ENCODE peak calls at places on chromosomes 16 and 17, in ten cellular contexts. Q, O, V, M, H, Z, N, K, D and U are unnamed samples. For H3K9me3, the result is how much of the 10 kb centered on the place peaks cover.

GRCh38 chr17:64779344-64780095 is 117.4 kb upstream of the SMURF2 start:
- DNase-seq in Q (peak), O (no peak), V (no peak), M (no peak), H (no peak), Z (no peak), N (no peak), K (peak), D (no peak), U (no peak)

GRCh38 chr16:678858-679807 is 1.1 kb upstream of the STUB1 start:
- DNase-seq in Q (peak), O (no peak), V (peak), M (peak), H (no peak), Z (peak), N (peak), K (peak), D (peak), U (no peak)

GRCh38 chr16:78127130-78127529 is 27.7 kb downstream of the WWOX start:
- DNase-seq in Q (no peak), O (no peak), V (no peak), M (peak), H (no peak), Z (no peak), N (no peak), K (no peak), D (no peak), U (no peak)

GRCh38 chr17:32909787-32910369 is 18.1 kb upstream of the TMEM98 start:
- DNase-seq in Q (no peak), O (peak), V (peak), M (peak), H (peak), Z (peak), N (peak), K (no peak), D (peak), U (peak)

GRCh38 chr16:85750827-85751641 is at the start of gene C16orf74:
- DNase-seq in Q (no peak), O (no peak), V (peak), M (peak), H (no peak), Z (no peak), N (no peak), K (peak), D (no peak), U (no peak)

GRCh38 chr17:45048795-45049563 is 2.5 kb downstream of the DCAKD start:
- DNase-seq in Q (no peak), O (no peak), V (no peak), M (no peak), H (no peak), Z (no peak), N (no peak), K (no peak), D (no peak), U (no peak)

GRCh38 chr16:88461291-88462269 is 8.5 kb downstream of the ZFPM1 start:
- DNase-seq in Q (no peak), O (no peak), V (no peak), M (peak), H (no peak), Z (no peak), N (no peak), K (no peak), D (no peak), U (no peak)

GRCh38 chr16:70778901-70779309 is 22.1 kb downstream of the VAC14 start:
- DNase-seq in Q (no peak), O (peak), V (no peak), M (peak), H (no peak), Z (peak), N (no peak), K (no peak), D (peak), U (no peak)

GRCh38 chr17:48542114-48542955 is 2.6 kb downstream of the HOXB2 start:
- DNase-seq in Q (peak), O (no peak), V (peak), M (peak), H (no peak), Z (no peak), N (peak), K (no peak), D (peak), U (no peak)

GRCh38 chr16:69693916-69694315 is 32.4 kb downstream of the NQO1 start:
- DNase-seq in Q (no peak), O (no peak), V (no peak), M (no peak), H (no peak), Z (no peak), N (no peak), K (no peak), D (no peak), U (no peak)

GRCh38 chr16:85903576-85903975 is 4.6 kb downstream of the IRF8 start:
- DNase-seq in Q (no peak), O (no peak), V (no peak), M (no peak), H (no peak), Z (no peak), N (no peak), K (no peak), D (no peak), U (no peak)

GRCh38 chr16:88532434-88533241 is 37.6 kb upstream of the ZC3H18 start:
- DNase-seq in Q (no peak), O (no peak), V (no peak), M (no peak), H (no peak), Z (no peak), N (no peak), K (peak), D (no peak), U (no peak)

GRCh38 chr17:46159686-46160085 is 33.5 kb downstream of the KANSL1 start:
- DNase-seq in Q (no peak), O (peak), V (no peak), M (peak), H (no peak), Z (no peak), N (no peak), K (no peak), D (no peak), U (no peak)

GRCh38 chr16:71675380-71675779 is 49.1 kb downstream of the PHLPP2 start:
- DNase-seq in Q (no peak), O (peak), V (no peak), M (peak), H (no peak), Z (no peak), N (no peak), K (no peak), D (no peak), U (no peak)

GRCh38 chr17:75872434-75873351 is 5.7 kb downstream of the TRIM47 start:
- DNase-seq in Q (peak), O (no peak), V (peak), M (peak), H (no peak), Z (no peak), N (peak), K (peak), D (peak), U (peak)

GRCh38 chr16:49811630-49812334 is 44.1 kb downstream of the ZNF423 start:
- DNase-seq in Q (no peak), O (no peak), V (no peak), M (peak), H (no peak), Z (no peak), N (no peak), K (no peak), D (no peak), U (no peak)

GRCh38 chr17:80724723-80725388 is 180.2 kb downstream of the RPTOR start:
- DNase-seq in Q (no peak), O (no peak), V (no peak), M (peak), H (no peak), Z (no peak), N (no peak), K (no peak), D (no peak), U (no peak)

GRCh38 chr16:28924762-28925385 is at the start of gene RABEP2:
- DNase-seq in Q (peak), O (peak), V (peak), M (peak), H (peak), Z (peak), N (peak), K (peak), D (peak), U (peak)

GRCh38 chr16:64356267-64356666 is 765.6 kb downstream of the CDH11 start:
- DNase-seq in Q (no peak), O (peak), V (no peak), M (peak), H (no peak), Z (no peak), N (no peak), K (no peak), D (no peak), U (no peak)

GRCh38 chr17:49565948-49566491 is 9.7 kb upstream of the NXPH3 start:
- DNase-seq in Q (no peak), O (no peak), V (peak), M (no peak), H (peak), Z (no peak), N (no peak), K (peak), D (peak), U (no peak)

GRCh38 chr17:60542066-60542465 is 16.0 kb upstream of the APPBP2 start:
- DNase-seq in Q (no peak), O (no peak), V (no peak), M (no peak), H (no peak), Z (no peak), N (no peak), K (no peak), D (no peak), U (no peak)

GRCh38 chr16:27813591-27813990 is 249.9 kb downstream of the GSG1L start:
- DNase-seq in Q (no peak), O (no peak), V (no peak), M (no peak), H (no peak), Z (no peak), N (no peak), K (no peak), D (no peak), U (no peak)

GRCh38 chr16:86050591-86051375 is 151.8 kb downstream of the IRF8 start:
- DNase-seq in Q (no peak), O (no peak), V (no peak), M (no peak), H (no peak), Z (peak), N (no peak), K (no peak), D (no peak), U (no peak)

GRCh38 chr16:83247767-83248372 is 559.9 kb upstream of the HSBP1 start:
- DNase-seq in Q (no peak), O (no peak), V (no peak), M (no peak), H (no peak), Z (no peak), N (no peak), K (no peak), D (no peak), U (no peak)

GRCh38 chr17:48626470-48627241 is 498 bp upstream of the HOXB9 start:
- DNase-seq in Q (peak), O (no peak), V (no peak), M (peak), H (no peak), Z (peak), N (peak), K (no peak), D (no peak), U (no peak)

GRCh38 chr17:50096092-50096491 is 941 bp downstream of the PDK2 start:
- DNase-seq in Q (peak), O (no peak), V (no peak), M (no peak), H (no peak), Z (no peak), N (no peak), K (peak), D (no peak), U (no peak)

GRCh38 chr17:29133146-29133713 is 47.0 kb downstream of the MYO18A start:
- DNase-seq in Q (no peak), O (no peak), V (no peak), M (peak), H (peak), Z (no peak), N (no peak), K (no peak), D (peak), U (no peak)
- H3K9me3 ChIP-seq in Q (under half), O (under half), V (under half), M (under half), H (under half), Z (under half), N (under half), K (under half), D (under half), U (under half)

GRCh38 chr16:35788381-35788780 is 2329.0 kb downstream of the TP53TG3F start:
- DNase-seq in Q (no peak), O (no peak), V (no peak), M (no peak), H (no peak), Z (no peak), N (no peak), K (no peak), D (no peak), U (no peak)

GRCh38 chr16:35795361-35796029 is 2336.1 kb downstream of the TP53TG3F start:
- DNase-seq in Q (no peak), O (no peak), V (no peak), M (no peak), H (no peak), Z (no peak), N (no peak), K (no peak), D (no peak), U (no peak)

GRCh38 chr16:35797811-35798210 is 2338.4 kb downstream of the TP53TG3F start:
- DNase-seq in Q (no peak), O (no peak), V (no peak), M (no peak), H (no peak), Z (no peak), N (no peak), K (no peak), D (no peak), U (no peak)

DNA sequence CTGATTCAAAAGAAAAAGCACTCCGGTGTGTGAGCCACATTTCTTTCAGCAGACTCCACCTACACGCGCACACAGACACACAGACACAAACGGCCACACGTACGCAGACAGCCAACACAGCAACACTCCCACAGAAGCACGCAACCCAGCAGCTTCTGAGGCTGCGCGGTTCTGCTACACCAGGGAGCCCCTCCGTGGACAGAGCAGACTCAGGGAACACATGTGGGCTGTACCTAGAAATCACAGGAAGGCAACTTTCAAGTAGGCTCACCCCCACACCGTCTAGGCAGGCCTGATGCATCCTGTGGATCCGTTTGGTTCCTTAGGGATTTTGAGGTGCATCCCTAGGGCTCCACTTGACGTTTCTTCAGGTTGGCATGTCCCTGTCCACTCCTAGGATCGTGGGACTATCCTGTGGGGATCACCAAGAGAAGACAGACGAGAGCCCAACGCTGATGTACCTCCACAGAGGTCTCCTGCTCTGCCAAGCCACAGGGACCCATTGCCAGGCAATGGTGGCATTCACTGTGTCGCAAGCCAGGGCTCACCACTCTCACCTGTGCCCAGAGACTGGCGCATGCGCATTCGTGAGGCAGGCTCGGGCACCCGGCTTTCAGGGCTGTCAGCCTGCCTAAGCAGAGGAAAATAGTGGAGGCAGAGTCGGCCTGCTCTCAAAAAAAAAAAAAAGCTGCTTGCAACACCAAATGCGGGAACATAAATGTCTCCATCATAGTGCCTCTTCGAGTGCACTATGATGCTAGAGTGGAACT is 2333.3 kb downstream of the TP53TG3F start:
- DNase-seq in Q (no peak), O (no peak), V (no peak), M (no peak), H (no peak), Z (no peak), N (no peak), K (no peak), D (no peak), U (no peak)
- H3K9me3 ChIP-seq in Q (half or more), O (half or more), V (under half), M (under half), H (under half), Z (under half), N (under half), K (under half), D (under half), U (under half)

DNA sequence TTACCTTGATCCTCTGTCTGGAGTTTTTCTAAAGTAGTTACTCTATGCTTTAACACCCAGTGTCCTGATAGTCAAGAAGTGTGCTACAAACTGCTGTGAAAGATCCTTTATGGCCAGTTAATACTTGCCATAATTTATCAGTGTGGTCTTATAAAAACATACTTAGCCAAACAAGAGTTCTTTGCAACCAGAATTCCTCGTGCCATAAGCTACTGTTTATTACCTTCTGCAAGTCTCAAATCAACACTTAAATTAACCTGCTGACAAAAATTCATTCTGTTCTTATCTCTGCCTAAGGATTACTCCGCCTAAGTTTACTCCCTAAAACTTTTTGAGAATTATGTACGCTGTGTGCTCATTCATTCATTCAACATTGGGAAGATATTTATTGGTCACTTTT is 22.8 kb downstream of the ZNF75A start:
- DNase-seq in Q (no peak), O (no peak), V (no peak), M (no peak), H (no peak), Z (no peak), N (no peak), K (no peak), D (no peak), U (no peak)
- H3K9me3 ChIP-seq in Q (under half), O (under half), V (under half), M (under half), H (under half), Z (under half), N (under half), K (under half), D (under half), U (under half)

GRCh38 chr17:21293846-21294240 is 9.3 kb downstream of the MAP2K3 start:
- DNase-seq in Q (peak), O (no peak), V (no peak), M (no peak), H (no peak), Z (no peak), N (no peak), K (no peak), D (no peak), U (no peak)
- H3K9me3 ChIP-seq in Q (under half), O (half or more), V (under half), M (under half), H (under half), Z (under half), N (under half), K (under half), D (under half), U (under half)